ENCODE peak calls at places on chromosome 21, in six cellular contexts. One of them, this sample, is unnamed.

GRCh38 chr21:14875704-14876364 is 189.0 kb downstream of the NRIP1 start:
- DNase-seq in CD4-positive, CD25-positive, alpha-beta regulatory T cell: no peak
- DNase-seq in stimulated activated CD4-positive, alpha-beta T cell treated with anti-CD3 and anti-CD28 coated beads, Interleukin-15, amount 100 ng/mL, for 1 hour: no peak
- DNase-seq in Calu3: peak
- DNase-seq in stromal cell of bone marrow: no peak
- DNase-seq in RPMI7951: peak
- DNase-seq in this sample: no peak

GRCh38 chr21:25240974-25241373 is 366.3 kb downstream of the MRPL39 start:
- DNase-seq in CD4-positive, CD25-positive, alpha-beta regulatory T cell: no peak
- DNase-seq in stimulated activated CD4-positive, alpha-beta T cell treated with anti-CD3 and anti-CD28 coated beads, Interleukin-15, amount 100 ng/mL, for 1 hour: no peak
- DNase-seq in Calu3: no peak
- DNase-seq in stromal cell of bone marrow: no peak
- DNase-seq in RPMI7951: no peak
- DNase-seq in this sample: no peak

GRCh38 chr21:33914188-33914587 is 1.4 kb downstream of the ATP5PO start:
- DNase-seq in CD4-positive, CD25-positive, alpha-beta regulatory T cell: no peak
- DNase-seq in stimulated activated CD4-positive, alpha-beta T cell treated with anti-CD3 and anti-CD28 coated beads, Interleukin-15, amount 100 ng/mL, for 1 hour: no peak
- DNase-seq in Calu3: no peak
- DNase-seq in stromal cell of bone marrow: no peak
- DNase-seq in RPMI7951: no peak
- DNase-seq in this sample: no peak

GRCh38 chr21:19913995-19914394 is 1084.2 kb upstream of the NCAM2 start:
- DNase-seq in CD4-positive, CD25-positive, alpha-beta regulatory T cell: no peak
- DNase-seq in stimulated activated CD4-positive, alpha-beta T cell treated with anti-CD3 and anti-CD28 coated beads, Interleukin-15, amount 100 ng/mL, for 1 hour: no peak
- DNase-seq in Calu3: no peak
- DNase-seq in stromal cell of bone marrow: no peak
- DNase-seq in RPMI7951: no peak
- DNase-seq in this sample: no peak

GRCh38 chr21:26659181-26659580 is 86.1 kb upstream of the CYYR1 start:
- DNase-seq in CD4-positive, CD25-positive, alpha-beta regulatory T cell: no peak
- DNase-seq in stimulated activated CD4-positive, alpha-beta T cell treated with anti-CD3 and anti-CD28 coated beads, Interleukin-15, amount 100 ng/mL, for 1 hour: no peak
- DNase-seq in Calu3: no peak
- DNase-seq in stromal cell of bone marrow: no peak
- DNase-seq in RPMI7951: no peak
- DNase-seq in this sample: no peak

GRCh38 chr21:40129809-40130208 is 262.6 kb downstream of the PCP4 start:
- DNase-seq in CD4-positive, CD25-positive, alpha-beta regulatory T cell: no peak
- DNase-seq in stimulated activated CD4-positive, alpha-beta T cell treated with anti-CD3 and anti-CD28 coated beads, Interleukin-15, amount 100 ng/mL, for 1 hour: no peak
- DNase-seq in Calu3: no peak
- DNase-seq in stromal cell of bone marrow: no peak
- DNase-seq in RPMI7951: no peak
- DNase-seq in this sample: no peak

GRCh38 chr21:28099296-28099695 is 893.4 kb downstream of the LTN1 start:
- DNase-seq in CD4-positive, CD25-positive, alpha-beta regulatory T cell: no peak
- DNase-seq in stimulated activated CD4-positive, alpha-beta T cell treated with anti-CD3 and anti-CD28 coated beads, Interleukin-15, amount 100 ng/mL, for 1 hour: no peak
- DNase-seq in Calu3: no peak
- DNase-seq in stromal cell of bone marrow: peak
- DNase-seq in RPMI7951: peak
- DNase-seq in this sample: peak

GRCh38 chr21:26194326-26194725 is 23.8 kb upstream of the APP start:
- DNase-seq in CD4-positive, CD25-positive, alpha-beta regulatory T cell: no peak
- DNase-seq in stimulated activated CD4-positive, alpha-beta T cell treated with anti-CD3 and anti-CD28 coated beads, Interleukin-15, amount 100 ng/mL, for 1 hour: no peak
- DNase-seq in Calu3: no peak
- DNase-seq in stromal cell of bone marrow: no peak
- DNase-seq in RPMI7951: no peak
- DNase-seq in this sample: no peak

GRCh38 chr21:36419241-36419640 is 34.0 kb downstream of the CHAF1B start:
- DNase-seq in CD4-positive, CD25-positive, alpha-beta regulatory T cell: no peak
- DNase-seq in stimulated activated CD4-positive, alpha-beta T cell treated with anti-CD3 and anti-CD28 coated beads, Interleukin-15, amount 100 ng/mL, for 1 hour: no peak
- DNase-seq in Calu3: no peak
- DNase-seq in stromal cell of bone marrow: no peak
- DNase-seq in RPMI7951: no peak
- DNase-seq in this sample: no peak

GRCh38 chr21:41631564-41632461 is 123.9 kb upstream of the TMPRSS2 start:
- DNase-seq in CD4-positive, CD25-positive, alpha-beta regulatory T cell: no peak
- DNase-seq in stimulated activated CD4-positive, alpha-beta T cell treated with anti-CD3 and anti-CD28 coated beads, Interleukin-15, amount 100 ng/mL, for 1 hour: no peak
- DNase-seq in Calu3: peak
- DNase-seq in stromal cell of bone marrow: peak
- DNase-seq in RPMI7951: peak
- DNase-seq in this sample: peak

GRCh38 chr21:45971487-45972352 is 9.8 kb upstream of the COL6A1 start:
- DNase-seq in CD4-positive, CD25-positive, alpha-beta regulatory T cell: no peak
- DNase-seq in stimulated activated CD4-positive, alpha-beta T cell treated with anti-CD3 and anti-CD28 coated beads, Interleukin-15, amount 100 ng/mL, for 1 hour: no peak
- DNase-seq in Calu3: no peak
- DNase-seq in stromal cell of bone marrow: no peak
- DNase-seq in RPMI7951: peak
- DNase-seq in this sample: no peak

GRCh38 chr21:14589855-14590563 is 43.9 kb upstream of the SAMSN1 start:
- DNase-seq in CD4-positive, CD25-positive, alpha-beta regulatory T cell: peak
- DNase-seq in stimulated activated CD4-positive, alpha-beta T cell treated with anti-CD3 and anti-CD28 coated beads, Interleukin-15, amount 100 ng/mL, for 1 hour: no peak
- DNase-seq in Calu3: no peak
- DNase-seq in stromal cell of bone marrow: no peak
- DNase-seq in RPMI7951: no peak
- DNase-seq in this sample: no peak

GRCh38 chr21:31161157-31161556 is 122.9 kb upstream of the KRTAP19-8 start:
- DNase-seq in CD4-positive, CD25-positive, alpha-beta regulatory T cell: no peak
- DNase-seq in stimulated activated CD4-positive, alpha-beta T cell treated with anti-CD3 and anti-CD28 coated beads, Interleukin-15, amount 100 ng/mL, for 1 hour: no peak
- DNase-seq in Calu3: no peak
- DNase-seq in stromal cell of bone marrow: no peak
- DNase-seq in RPMI7951: peak
- DNase-seq in this sample: no peak

GRCh38 chr21:14617836-14618235 is 71.7 kb upstream of the SAMSN1 start:
- DNase-seq in CD4-positive, CD25-positive, alpha-beta regulatory T cell: no peak
- DNase-seq in stimulated activated CD4-positive, alpha-beta T cell treated with anti-CD3 and anti-CD28 coated beads, Interleukin-15, amount 100 ng/mL, for 1 hour: no peak
- DNase-seq in Calu3: no peak
- DNase-seq in stromal cell of bone marrow: no peak
- DNase-seq in RPMI7951: no peak
- DNase-seq in this sample: no peak

GRCh38 chr21:14968029-14968428 is 96.8 kb downstream of the NRIP1 start:
- DNase-seq in CD4-positive, CD25-positive, alpha-beta regulatory T cell: no peak
- DNase-seq in stimulated activated CD4-positive, alpha-beta T cell treated with anti-CD3 and anti-CD28 coated beads, Interleukin-15, amount 100 ng/mL, for 1 hour: no peak
- DNase-seq in Calu3: no peak
- DNase-seq in stromal cell of bone marrow: no peak
- DNase-seq in RPMI7951: no peak
- DNase-seq in this sample: no peak

This sample was measured in body of pancreas.